ENCODE peak calls at places on chromosomes 11 and 22, in nine cellular contexts. X, Y, R, Q, G, S, T, C and B are unnamed samples. For H3K9me3, H3K27me3 and H3K4me1, the result is how much of the 10 kb centered on the place peaks cover.

GRCh38 chr22:36289406-36289870 is 36.5 kb downstream of the APOL1 start:
- DNase-seq in X (no peak), Y (no peak), R (no peak), Q (no peak), G (no peak), S (no peak), T (no peak), C (no peak), B (no peak)

GRCh38 chr11:128828350-128828749 is 38.7 kb downstream of the KCNJ1 start:
- DNase-seq in X (no peak), Y (peak), R (no peak), Q (no peak), G (no peak), S (no peak), T (no peak), C (no peak), B (no peak)

GRCh38 chr22:32850591-32851517 is 49.3 kb downstream of the TIMP3 start:
- DNase-seq in X (peak), Y (no peak), R (no peak), Q (peak), G (peak), S (no peak), T (no peak), C (peak), B (peak)

GRCh38 chr11:7414729-7415536 is 70.4 kb upstream of the OLFML1 start:
- DNase-seq in X (no peak), Y (no peak), R (no peak), Q (no peak), G (no peak), S (no peak), T (peak), C (no peak), B (no peak)

GRCh38 chr11:27282141-27282590 is 80.8 kb downstream of the CCDC34 start:
- DNase-seq in X (peak), Y (no peak), R (no peak), Q (no peak), G (peak), S (no peak), T (no peak), C (peak), B (peak)

GRCh38 chr22:38863531-38864131 is 8.4 kb downstream of the CBX6 start:
- DNase-seq in X (no peak), Y (no peak), R (no peak), Q (no peak), G (peak), S (no peak), T (no peak), C (no peak), B (no peak)

GRCh38 chr22:35835267-35835997 is 117.8 kb downstream of the APOL5 start:
- DNase-seq in X (no peak), Y (peak), R (no peak), Q (no peak), G (no peak), S (no peak), T (no peak), C (no peak), B (peak)

GRCh38 chr11:1041471-1041870 is 5.0 kb upstream of the MUC6 start:
- DNase-seq in X (peak), Y (peak), R (no peak), Q (no peak), G (no peak), S (no peak), T (no peak), C (no peak), B (no peak)

GRCh38 chr11:109150603-109151002 is 271.4 kb upstream of the C11orf87 start:
- DNase-seq in X (no peak), Y (no peak), R (no peak), Q (no peak), G (no peak), S (no peak), T (peak), C (no peak), B (no peak)

GRCh38 chr22:26535499-26535898 is 23.2 kb upstream of the TFIP11 start:
- DNase-seq in X (no peak), Y (no peak), R (no peak), Q (peak), G (no peak), S (no peak), T (no peak), C (no peak), B (no peak)

GRCh38 chr11:86167499-86168161 is 76.9 kb upstream of the EED start:
- DNase-seq in X (no peak), Y (peak), R (no peak), Q (no peak), G (no peak), S (no peak), T (no peak), C (no peak), B (peak)

GRCh38 chr11:5521540-5521939 is 5.0 kb upstream of the UBQLNL start:
- DNase-seq in X (no peak), Y (peak), R (no peak), Q (no peak), G (no peak), S (no peak), T (no peak), C (no peak), B (no peak)

GRCh38 chr22:38027487-38027886 is 29.7 kb upstream of the PICK1 start:
- DNase-seq in X (no peak), Y (no peak), R (no peak), Q (no peak), G (no peak), S (no peak), T (no peak), C (no peak), B (no peak)

GRCh38 chr11:121391914-121392313 is 60.2 kb upstream of the SORL1 start:
- DNase-seq in X (peak), Y (peak), R (no peak), Q (peak), G (no peak), S (no peak), T (no peak), C (no peak), B (no peak)

GRCh38 chr11:130874396-130874795 is 41.9 kb downstream of the SNX19 start:
- DNase-seq in X (no peak), Y (no peak), R (no peak), Q (no peak), G (no peak), S (no peak), T (no peak), C (no peak), B (peak)

GRCh38 chr11:65532388-65533064 is 7.6 kb downstream of the SCYL1 start:
- DNase-seq in X (no peak), Y (no peak), R (no peak), Q (no peak), G (no peak), S (no peak), T (no peak), C (no peak), B (no peak)

GRCh38 chr22:40533712-40534378 is 102.7 kb downstream of the MRTFA start:
- DNase-seq in X (no peak), Y (peak), R (no peak), Q (peak), G (no peak), S (no peak), T (peak), C (no peak), B (peak)
- H3K9me3 ChIP-seq in X (under half), Y (under half), R (under half), Q (under half), G (under half), S (under half), T (under half), C (under half), B (under half)

GRCh38 chr11:17716807-17717206 is 2.6 kb upstream of the MYOD1 start:
- DNase-seq in X (no peak), Y (no peak), R (no peak), Q (no peak), G (no peak), S (no peak), T (no peak), C (no peak), B (no peak)
- H3K27me3 ChIP-seq in X (under half), Y (under half), R (half or more), Q (under half), G (half or more), S (half or more), T (half or more), C (under half), B (half or more)

GRCh38 chr11:13333456-13333957 is 55.9 kb downstream of the BMAL1 start:
- DNase-seq in X (no peak), Y (peak), R (no peak), Q (peak), G (no peak), S (no peak), T (no peak), C (no peak), B (no peak)

GRCh38 chr11:13329670-13330401 is 52.2 kb downstream of the BMAL1 start:
- DNase-seq in X (no peak), Y (peak), R (no peak), Q (peak), G (no peak), S (peak), T (no peak), C (no peak), B (no peak)

GRCh38 chr11:13335319-13335718 is 57.7 kb downstream of the BMAL1 start:
- DNase-seq in X (peak), Y (peak), R (no peak), Q (peak), G (peak), S (peak), T (peak), C (peak), B (peak)

GRCh38 chr11:13334068-13334785 is 56.6 kb downstream of the BMAL1 start:
- DNase-seq in X (no peak), Y (peak), R (no peak), Q (no peak), G (no peak), S (no peak), T (no peak), C (no peak), B (no peak)

GRCh38 chr11:13332124-13332523 is 54.5 kb downstream of the BMAL1 start:
- DNase-seq in X (no peak), Y (no peak), R (no peak), Q (no peak), G (no peak), S (no peak), T (no peak), C (no peak), B (no peak)
- H3K4me1 ChIP-seq in X (under half), Y (half or more), R (under half), Q (under half), G (under half), S (half or more), T (under half), C (half or more), B (half or more)

DNA sequence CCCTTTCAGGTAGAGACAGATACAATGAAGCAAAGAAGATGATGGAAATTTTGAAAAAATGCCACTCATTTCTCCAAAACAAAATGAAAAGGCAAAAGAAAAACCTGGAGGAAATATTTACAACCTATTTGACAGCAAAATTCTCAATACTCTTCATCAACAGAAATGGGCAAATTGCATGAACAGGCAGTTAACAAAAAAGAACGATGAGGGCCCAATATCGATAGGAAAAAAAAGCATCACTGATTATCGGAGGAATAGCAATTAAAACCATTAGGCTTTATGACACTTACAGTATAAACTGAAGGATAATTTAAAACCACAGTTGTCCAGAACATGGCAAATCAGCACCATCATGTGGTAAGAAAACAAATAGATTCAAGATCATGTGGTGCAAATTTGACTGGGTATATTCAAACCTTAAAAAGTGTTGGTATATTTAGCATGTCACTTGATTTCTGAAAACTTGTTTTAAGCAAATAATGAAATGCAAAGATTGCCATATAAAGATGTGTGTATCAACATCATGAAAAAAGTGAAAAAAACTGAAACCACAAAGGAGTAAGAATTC is 222.9 kb downstream of the BRD1 start:
- DNase-seq in X (no peak), Y (peak), R (no peak), Q (no peak), G (no peak), S (no peak), T (no peak), C (no peak), B (no peak)
- H3K9me3 ChIP-seq in X (under half), Y (under half), R (under half), Q (under half), G (under half), S (under half), T (under half), C (under half), B (under half)

GRCh38 chr22:19968450-19968891 is 26.9 kb upstream of the TXNRD2 start:
- DNase-seq in X (no peak), Y (no peak), R (no peak), Q (no peak), G (no peak), S (no peak), T (no peak), C (no peak), B (no peak)
- H3K27me3 ChIP-seq in X (under half), Y (under half), R (under half), Q (under half), G (under half), S (under half), T (under half), C (under half), B (under half)

GRCh38 chr11:134040386-134041297 is 28.2 kb upstream of the JAM3 start:
- DNase-seq in X (no peak), Y (no peak), R (no peak), Q (no peak), G (peak), S (no peak), T (no peak), C (no peak), B (peak)
- H3K4me1 ChIP-seq in X (under half), Y (under half), R (under half), Q (under half), G (half or more), S (half or more), T (under half), C (under half), B (under half)

GRCh38 chr11:100484948-100485347 is 202.1 kb upstream of the ARHGAP42 start:
- DNase-seq in X (no peak), Y (peak), R (no peak), Q (no peak), G (no peak), S (no peak), T (no peak), C (no peak), B (no peak)
- H3K9me3 ChIP-seq in X (under half), Y (under half), R (under half), Q (under half), G (under half), S (under half), T (under half), C (under half), B (under half)

GRCh38 chr11:71246559-71246958 is 5.8 kb downstream of the SHANK2 start:
- DNase-seq in X (no peak), Y (no peak), R (no peak), Q (peak), G (no peak), S (peak), T (peak), C (no peak), B (no peak)

GRCh38 chr11:71249301-71249700 is 3.1 kb downstream of the SHANK2 start:
- DNase-seq in X (no peak), Y (no peak), R (no peak), Q (peak), G (no peak), S (peak), T (no peak), C (no peak), B (no peak)

GRCh38 chr11:71248656-71249055 is 3.7 kb downstream of the SHANK2 start:
- DNase-seq in X (no peak), Y (no peak), R (no peak), Q (peak), G (no peak), S (peak), T (no peak), C (no peak), B (no peak)

GRCh38 chr11:71247551-71248250 is 4.7 kb downstream of the SHANK2 start:
- DNase-seq in X (no peak), Y (no peak), R (no peak), Q (peak), G (no peak), S (no peak), T (peak), C (no peak), B (no peak)

GRCh38 chr11:71248251-71248570 is 4.2 kb downstream of the SHANK2 start:
- DNase-seq in X (no peak), Y (no peak), R (no peak), Q (peak), G (no peak), S (no peak), T (no peak), C (no peak), B (no peak)
- H3K27me3 ChIP-seq in X (under half), Y (under half), R (under half), Q (under half), G (half or more), S (under half), T (half or more), C (under half), B (under half)

GRCh38 chr11:69424748-69425147 is 56.7 kb upstream of the LINC01488 start:
- DNase-seq in X (no peak), Y (no peak), R (no peak), Q (no peak), G (no peak), S (no peak), T (no peak), C (no peak), B (no peak)

GRCh38 chr11:69425444-69425843 is 56.0 kb upstream of the LINC01488 start:
- DNase-seq in X (no peak), Y (no peak), R (no peak), Q (no peak), G (no peak), S (no peak), T (no peak), C (no peak), B (no peak)

GRCh38 chr11:69427337-69427736 is 54.1 kb upstream of the LINC01488 start:
- DNase-seq in X (no peak), Y (no peak), R (no peak), Q (no peak), G (no peak), S (no peak), T (peak), C (no peak), B (no peak)

GRCh38 chr11:69427906-69428880 is 53.3 kb upstream of the LINC01488 start:
- DNase-seq in X (no peak), Y (no peak), R (no peak), Q (no peak), G (peak), S (no peak), T (no peak), C (no peak), B (no peak)

GRCh38 chr11:69425895-69426544 is 55.4 kb upstream of the LINC01488 start:
- DNase-seq in X (no peak), Y (no peak), R (no peak), Q (no peak), G (no peak), S (no peak), T (no peak), C (no peak), B (no peak)
- H3K4me1 ChIP-seq in X (under half), Y (under half), R (under half), Q (under half), G (under half), S (under half), T (under half), C (under half), B (under half)

DNA sequence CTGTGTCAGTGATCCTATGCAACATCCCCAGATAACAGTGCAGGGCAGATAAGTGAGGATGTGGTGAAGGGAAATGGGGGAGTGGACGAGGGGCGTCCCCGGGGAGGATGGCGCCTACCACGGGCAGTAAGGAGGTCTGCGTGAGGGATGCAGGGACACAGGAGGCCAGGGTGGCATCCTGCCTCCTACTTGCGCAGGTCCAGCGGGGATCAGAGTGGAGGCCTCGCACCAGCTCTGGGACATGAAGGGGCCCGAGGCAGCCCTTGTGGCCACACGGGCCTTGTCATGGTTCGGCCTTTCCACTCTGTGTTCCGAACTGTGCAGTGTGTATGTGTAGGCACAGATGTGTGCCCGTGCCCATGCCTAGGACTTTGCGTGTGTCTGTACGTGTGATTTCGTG is 1227.5 kb downstream of the BRD1 start:
- DNase-seq in X (no peak), Y (no peak), R (no peak), Q (no peak), G (no peak), S (no peak), T (no peak), C (no peak), B (no peak)
- H3K9me3 ChIP-seq in X (under half), Y (under half), R (under half), Q (under half), G (under half), S (under half), T (under half), C (under half), B (under half)